ENCODE peak calls at places on chromosomes 13 and 19, in six cellular contexts. P is IMR-90, I is H1, B is adrenal gland, U is uterus, Z is A549. F is an unnamed sample.
A peak's percentile ranks its signal among the peaks of the same experiment; 100 is the strongest.

GRCh38 chr19:49356382-49356781 is 5.8 kb downstream of the TEAD2 start:
- DNase-seq in P (no peak), B (no peak), I (no peak), Z (no peak), U (no peak), F (no peak)

GRCh38 chr19:898663-899062 is 5.4 kb downstream of the RNU6-9 start:
- DNase-seq in B (no peak), P (no peak), Z (no peak), U (no peak), I (peak; percentile 77), F (no peak)

GRCh38 chr19:52188822-52189744 is 769 bp upstream of the PPP2R1A start:
- DNase-seq in Z (peak; percentile 11), I (peak; percentile 92), B (peak; percentile 88), U (no peak), P (no peak), F (peak; percentile 78)

GRCh38 chr19:42276821-42277220 is 7.8 kb downstream of the CIC start:
- DNase-seq in P (no peak), U (no peak), I (no peak), Z (no peak), B (no peak), F (no peak)

GRCh38 chr19:29831041-29831548 is 19.3 kb downstream of the CCNE1 start:
- DNase-seq in U (no peak), B (no peak), I (no peak), P (no peak), Z (peak; percentile 71), F (no peak)

GRCh38 chr19:15124572-15125231 is 17.5 kb downstream of the SYDE1 start:
- DNase-seq in P (no peak), U (no peak), I (no peak), B (no peak), Z (no peak), F (peak; percentile 89)

GRCh38 chr13:75372517-75372916 is 109.5 kb downstream of the TBC1D4 start:
- DNase-seq in P (peak; percentile 62), B (no peak), I (no peak), U (no peak), Z (peak; percentile 41), F (no peak)

GRCh38 chr13:84946144-84946543 is 853.1 kb downstream of the SLITRK6 start:
- DNase-seq in P (no peak), U (no peak), Z (no peak), I (no peak), B (no peak), F (no peak)

GRCh38 chr13:82477436-82477835 is 1404.8 kb downstream of the SLITRK1 start:
- DNase-seq in B (no peak), I (no peak), U (no peak), Z (no peak), P (no peak), F (no peak)

GRCh38 chr13:41746259-41746658 is 214.7 kb downstream of the VWA8 start:
- DNase-seq in Z (no peak), P (peak; percentile 79), I (no peak), U (no peak), B (no peak), F (no peak)

GRCh38 chr19:33498391-33499000 is 23.1 kb downstream of the PEPD start:
- DNase-seq in Z (no peak), I (no peak), P (no peak), U (no peak), B (no peak), F (no peak)

GRCh38 chr19:15161028-15161984 is 39.5 kb downstream of the NOTCH3 start:
- DNase-seq in I (no peak), B (no peak), U (no peak), P (peak; percentile 18), Z (peak; percentile 64), F (no peak)

GRCh38 chr19:49347835-49348234 is 12.6 kb downstream of the CD37 start:
- DNase-seq in Z (peak; percentile 92), U (peak; percentile 46), P (peak; percentile 82), B (no peak), I (no peak), F (no peak)

GRCh38 chr19:40144151-40144550 is 47.1 kb upstream of the MAP3K10 start:
- DNase-seq in I (no peak), P (no peak), Z (no peak), U (no peak), B (no peak), F (no peak)

GRCh38 chr13:79273045-79273444 is 133.0 kb downstream of the RBM26 start:
- DNase-seq in U (no peak), Z (no peak), B (no peak), I (no peak), P (no peak), F (no peak)

GRCh38 chr19:8607386-8607785 is 3.1 kb downstream of the ADAMTS10 start:
- DNase-seq in Z (no peak), U (no peak), B (no peak), P (peak; percentile 23), I (no peak), F (no peak)

GRCh38 chr13:22175211-22175610 is 504.3 kb downstream of the FGF9 start:
- DNase-seq in Z (no peak), B (no peak), P (no peak), I (no peak), U (no peak), F (no peak)

GRCh38 chr19:56611288-56611687 is 16.2 kb downstream of the ZNF71 start:
- DNase-seq in I (no peak), B (no peak), U (no peak), Z (no peak), P (no peak), F (no peak)

GRCh38 chr19:35155441-35155840 is 906 bp downstream of the FXYD5 start:
- DNase-seq in Z (no peak), B (no peak), P (no peak), U (no peak), I (no peak), F (no peak)

GRCh38 chr19:35156673-35157014 is 2.1 kb downstream of the FXYD5 start:
- DNase-seq in Z (no peak), I (no peak), B (no peak), P (no peak), U (no peak), F (no peak)

GRCh38 chr19:35153701-35154534 is 617 bp upstream of the FXYD5 start:
- DNase-seq in Z (peak; percentile 71), B (no peak), U (no peak), I (peak; percentile 84), P (no peak), F (peak; percentile 53)

GRCh38 chr19:35155981-35156672 is 1.6 kb downstream of the FXYD5 start:
- DNase-seq in U (no peak), Z (no peak), I (no peak), P (no peak), B (no peak), F (no peak)

DNA sequence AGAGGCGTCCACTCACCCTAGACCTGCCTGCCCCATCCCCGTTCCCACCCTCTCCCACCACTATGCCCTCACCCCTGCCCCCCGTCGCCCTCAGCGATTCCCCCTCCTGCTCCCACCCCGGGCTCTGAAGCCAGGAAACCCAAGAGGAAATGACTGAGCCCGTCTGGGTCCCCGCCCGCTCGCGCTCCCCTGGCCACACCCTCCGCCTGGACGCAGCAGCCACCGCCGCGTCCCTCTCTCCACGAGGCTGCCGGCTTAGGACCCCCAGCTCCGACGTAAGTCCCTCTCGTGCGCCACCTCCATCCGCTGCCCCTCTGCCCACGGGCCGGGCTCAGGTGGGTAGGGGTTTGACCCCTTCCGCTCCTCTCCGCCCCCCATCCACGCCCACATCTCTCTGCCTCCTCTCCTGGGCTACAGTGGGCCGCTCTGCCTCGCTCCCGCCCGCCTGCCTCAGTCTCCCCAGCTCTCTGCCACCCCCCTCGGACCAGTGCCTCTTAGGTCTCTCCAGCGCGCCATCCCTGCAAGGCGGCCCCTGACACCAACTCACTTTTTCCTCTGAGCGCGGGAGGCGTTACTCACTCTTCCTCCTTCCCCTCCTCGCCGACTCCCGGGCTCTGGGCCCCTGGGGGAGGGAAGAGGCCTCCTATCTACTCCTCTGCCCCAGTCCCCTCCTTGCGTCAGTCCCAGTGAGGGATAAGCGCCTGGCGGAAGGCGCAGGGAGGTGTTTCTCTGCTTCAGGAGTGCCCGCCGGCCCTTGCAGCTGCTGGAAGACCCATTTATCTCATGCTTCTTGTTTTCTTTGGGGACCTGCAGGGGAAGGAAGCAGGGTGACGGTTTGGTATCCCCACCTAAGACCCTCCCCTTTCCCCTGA is at the start of gene FXYD5:
- DNase-seq in B (peak; percentile 58), I (peak; percentile 72), Z (peak; percentile 76), P (peak; percentile 80), U (peak; percentile 53), F (peak; percentile 75)
- H3K27ac ChIP-seq in B (peak within 1 kb of the TSS; percentile 67), I (peak within 1 kb of the TSS; percentile 21), Z (peak within 1 kb of the TSS; percentile 90), P (peak within 1 kb of the TSS; percentile 75), U (peak within 1 kb of the TSS; percentile 78), F (peak within 1 kb of the TSS; percentile 26)

GRCh38 chr19:19427302-19427701 is 21.8 kb downstream of the GATAD2A start:
- DNase-seq in U (no peak), I (no peak), P (no peak), Z (no peak), B (no peak), F (no peak)

GRCh38 chr19:19427935-19428334 is 22.5 kb downstream of the GATAD2A start:
- DNase-seq in U (no peak), P (no peak), I (no peak), B (no peak), Z (no peak), F (no peak)

GRCh38 chr19:19426799-19427198 is 21.3 kb downstream of the GATAD2A start:
- DNase-seq in Z (no peak), I (no peak), P (no peak), U (no peak), B (no peak), F (no peak)

GRCh38 chr19:19428746-19429145 is 23.3 kb downstream of the GATAD2A start:
- DNase-seq in P (no peak), I (no peak), B (no peak), Z (no peak), U (no peak), F (no peak)

DNA sequence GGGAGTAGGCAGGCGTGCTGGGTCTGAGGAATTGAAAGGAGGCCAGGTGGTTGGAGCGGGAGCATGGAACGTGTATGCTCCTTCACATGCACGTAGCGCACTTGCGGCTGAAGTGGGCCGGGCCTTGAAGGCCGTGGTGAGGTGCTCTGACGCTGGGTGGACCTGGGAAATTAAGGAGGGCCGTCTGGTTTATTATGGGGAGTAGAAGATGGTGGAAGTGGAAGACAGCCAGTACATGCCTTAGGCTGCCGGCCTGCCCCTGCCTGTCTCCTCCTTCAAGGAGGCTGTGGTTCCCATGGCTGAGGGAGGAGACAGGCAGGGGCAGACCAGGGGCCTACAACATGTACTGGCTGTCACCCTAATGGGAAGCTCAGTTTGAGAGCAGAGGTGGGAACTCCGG is 23.9 kb downstream of the GATAD2A start:
- DNase-seq in Z (no peak), I (no peak), U (no peak), P (no peak), B (no peak), F (no peak)
- TF ChIP-seq POLR2A in Z (no peak), I (no peak), U (no peak), P (no peak), B (no peak), F (no peak)

DNA sequence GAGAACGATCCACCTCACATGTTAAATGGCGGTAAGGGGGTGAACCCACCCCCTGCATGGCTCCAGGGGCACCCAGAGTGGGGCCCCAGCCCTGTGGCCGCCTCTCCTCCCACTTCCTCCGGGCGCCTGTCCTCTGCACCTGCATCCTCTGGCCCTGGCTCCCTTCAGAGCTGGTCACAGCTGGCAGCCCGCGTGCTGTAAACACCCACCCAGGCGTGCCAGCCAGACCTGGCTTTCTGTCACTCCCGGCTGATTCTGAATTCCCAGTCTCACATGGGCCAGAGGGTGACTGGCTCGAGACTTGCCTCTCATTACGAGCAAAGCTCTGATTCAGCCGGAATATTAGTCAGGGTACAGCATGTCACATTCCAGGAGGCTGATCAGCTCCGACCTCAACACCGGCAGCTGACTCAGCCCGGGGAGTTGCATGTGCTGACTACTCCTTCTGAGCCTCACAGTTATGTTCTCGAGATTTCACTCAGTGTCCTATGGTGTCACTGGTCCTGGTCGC is 75.1 kb downstream of the GNG7 start:
- DNase-seq in Z (peak; percentile 81), B (peak; percentile 94), P (peak; percentile 99), I (no peak), U (peak; percentile 53), F (peak; percentile 93)
- H3K27ac ChIP-seq in Z (peak overlapping the region; percentile 70), B (peak overlapping the region; percentile 96), P (peak overlapping the region; percentile 19), I (no peak overlapping the region), U (no peak overlapping the region), F (peak overlapping the region; percentile 88)

GRCh38 chr19:13846533-13847032 is 30.4 kb upstream of the NANOS3 start:
- DNase-seq in U (peak; percentile 80), I (peak; percentile 83), P (peak; percentile 93), B (peak; percentile 78), Z (peak; percentile 97), F (peak; percentile 79)
- TF ChIP-seq POLR2A in U (peak; percentile 34), I (no peak), P (no peak), B (peak; percentile 33), Z (peak; percentile 18), F (no peak)